ENCODE peak calls at places on chromosomes 3 and 15, in five cellular contexts. P, E, L, K and A are unnamed samples.

GRCh38 chr3:100103558-100104441 is 10.5 kb downstream of the FILIP1L start:
- DNase-seq in P (no peak), E (no peak), L (no peak), K (peak; percentile 7), A (no peak)

GRCh38 chr15:58755350-58755749 is 5.8 kb upstream of the ADAM10 start:
- DNase-seq in P (no peak), E (no peak), L (no peak), K (no peak), A (no peak)

GRCh38 chr15:90201150-90201943 is at the start of gene SEMA4B:
- DNase-seq in P (peak; percentile 92), E (peak; percentile 68), L (peak; percentile 63), K (peak; percentile 52), A (peak; percentile 65)

GRCh38 chr15:76514292-76514691 is 177.7 kb downstream of the ISL2 start:
- DNase-seq in P (no peak), E (no peak), L (no peak), K (peak; percentile 2), A (no peak)

GRCh38 chr3:172904817-172905479 is 154.4 kb downstream of the ECT2 start:
- DNase-seq in P (no peak), E (no peak), L (no peak), K (no peak), A (no peak)

GRCh38 chr15:51760805-51761204 is 9.4 kb downstream of the TMOD2 start:
- DNase-seq in P (no peak), E (no peak), L (no peak), K (no peak), A (no peak)

GRCh38 chr3:40073310-40074007 is 236.0 kb upstream of the EIF1B start:
- DNase-seq in P (no peak), E (no peak), L (no peak), K (peak; percentile 11), A (no peak)

GRCh38 chr3:108354562-108354961 is 58.2 kb downstream of the HHLA2 start:
- DNase-seq in P (no peak), E (no peak), L (no peak), K (no peak), A (no peak)

GRCh38 chr15:34941181-34941580 is 28.4 kb downstream of the AQR start:
- DNase-seq in P (no peak), E (no peak), L (no peak), K (no peak), A (no peak)

GRCh38 chr3:66662894-66663293 is 162.1 kb upstream of the LRIG1 start:
- DNase-seq in P (no peak), E (no peak), L (no peak), K (peak; percentile 20), A (no peak)

GRCh38 chr3:157312366-157312745 is 124.3 kb upstream of the PTX3 start:
- DNase-seq in P (no peak), E (no peak), L (no peak), K (no peak), A (no peak)

GRCh38 chr3:45140392-45140791 is 5.8 kb downstream of the CDCP1 start:
- DNase-seq in P (no peak), E (no peak), L (no peak), K (no peak), A (no peak)

GRCh38 chr3:24185738-24186384 is 240.8 kb downstream of the NR1D2 start:
- DNase-seq in P (peak; percentile 36), E (no peak), L (peak; percentile 28), K (peak; percentile 44), A (no peak)

GRCh38 chr3:36482259-36482658 is 102.0 kb downstream of the STAC start:
- DNase-seq in P (no peak), E (no peak), L (no peak), K (no peak), A (no peak)

GRCh38 chr15:94069834-94070233 is 161.5 kb upstream of the MCTP2 start:
- DNase-seq in P (no peak), E (no peak), L (no peak), K (no peak), A (no peak)

GRCh38 chr3:86251781-86252180 is 739.2 kb downstream of the VGLL3 start:
- DNase-seq in P (no peak), E (no peak), L (no peak), K (no peak), A (no peak)

GRCh38 chr3:49745986-49746385 is 22.2 kb upstream of the GMPPB start:
- DNase-seq in P (no peak), E (no peak), L (no peak), K (no peak), A (no peak)

GRCh38 chr3:15601399-15602145 is at the start of the genes BTD and HACL1:
- DNase-seq in P (peak; percentile 95), E (peak; percentile 99), L (peak; percentile 98), K (peak; percentile 99), A (peak; percentile 99)

GRCh38 chr3:76497636-76498035 is 542.3 kb upstream of the ROBO2 start:
- DNase-seq in P (no peak), E (no peak), L (no peak), K (no peak), A (no peak)

GRCh38 chr15:81752149-81752942 is 293.5 kb downstream of the MEX3B start:
- DNase-seq in P (no peak), E (no peak), L (peak; percentile 66), K (peak; percentile 46), A (no peak)

GRCh38 chr3:188003188-188004171 is 150.5 kb upstream of the LPP start:
- DNase-seq in P (peak; percentile 12), E (no peak), L (no peak), K (no peak), A (no peak)

GRCh38 chr3:128170866-128171516 is 17.7 kb downstream of the EEFSEC start:
- DNase-seq in P (peak; percentile 67), E (no peak), L (peak; percentile 39), K (peak; percentile 71), A (no peak)

GRCh38 chr3:16338124-16338523 is 73.1 kb downstream of the OXNAD1 start:
- DNase-seq in P (no peak), E (peak; percentile 21), L (no peak), K (no peak), A (peak; percentile 79)

GRCh38 chr3:14230729-14231128 is 52.1 kb downstream of the LSM3 start:
- DNase-seq in P (no peak), E (no peak), L (no peak), K (no peak), A (no peak)